ENCODE peak calls at places on chromosomes 6 and 20, in seven cellular contexts. A, E, U, Q, Y, O and I are unnamed samples.

GRCh38 chr6:139433647-139434419 is 59.4 kb upstream of the CITED2 start:
- DNase-seq in Y (no peak), U (peak; percentile 11), O (peak; percentile 20), Q (no peak), A (no peak), E (no peak), I (no peak)

GRCh38 chr6:127790571-127790970 is 110.3 kb downstream of the THEMIS start:
- DNase-seq in U (no peak), A (no peak), O (no peak), E (no peak), Y (no peak), Q (no peak), I (no peak)

GRCh38 chr6:68240731-68241130 is 394.4 kb upstream of the ADGRB3 start:
- DNase-seq in Q (no peak), A (no peak), E (no peak), Y (no peak), O (no peak), U (no peak), I (no peak)

GRCh38 chr6:111024661-111025060 is 42.8 kb downstream of the RPF2 start:
- DNase-seq in A (no peak), Y (no peak), Q (no peak), O (no peak), E (no peak), U (no peak), I (no peak)

GRCh38 chr6:50380409-50381105 is 330.8 kb upstream of the DEFB112 start:
- DNase-seq in Q (no peak), E (no peak), A (no peak), O (no peak), Y (peak; percentile 0), U (no peak), I (no peak)

GRCh38 chr6:156045416-156045815 is 589.8 kb upstream of the NOX3 start:
- DNase-seq in E (no peak), U (no peak), A (no peak), Y (no peak), Q (no peak), O (no peak), I (no peak)

GRCh38 chr20:14336667-14337066 is 745 bp downstream of the FLRT3 start:
- DNase-seq in Y (no peak), Q (no peak), E (peak; percentile 12), O (no peak), A (no peak), U (peak; percentile 12), I (no peak)

GRCh38 chr6:61887425-61887824 is 398.6 kb downstream of the KHDRBS2 start:
- DNase-seq in E (peak; percentile 12), U (no peak), Y (no peak), O (no peak), A (no peak), Q (no peak), I (no peak)

GRCh38 chr6:41039060-41039998 is at the start of gene UNC5CL:
- DNase-seq in U (peak; percentile 45), A (peak; percentile 27), O (no peak), Q (no peak), Y (peak; percentile 45), E (peak; percentile 88), I (peak; percentile 25)

GRCh38 chr6:436308-437041 is 44.9 kb downstream of the IRF4 start:
- DNase-seq in A (peak; percentile 40), O (no peak), Q (no peak), E (no peak), Y (peak; percentile 7), U (no peak), I (no peak)

GRCh38 chr6:32882879-32883250 is 28.9 kb downstream of the PSMB9 start:
- DNase-seq in O (no peak), E (no peak), Y (no peak), A (no peak), U (no peak), Q (no peak), I (no peak)

GRCh38 chr6:2875840-2876207 is 27.3 kb downstream of the SERPINB9 start:
- DNase-seq in Q (no peak), Y (peak; percentile 70), O (peak; percentile 37), A (no peak), E (peak; percentile 70), U (no peak), I (no peak)

GRCh38 chr6:56849876-56850275 is 105.0 kb upstream of the BEND6 start:
- DNase-seq in A (no peak), Q (no peak), Y (no peak), E (peak; percentile 65), O (no peak), U (no peak), I (no peak)

GRCh38 chr20:13936781-13937576 is 53.4 kb downstream of the SEL1L2 start:
- DNase-seq in A (no peak), O (no peak), U (no peak), Y (no peak), Q (no peak), E (no peak), I (no peak)

GRCh38 chr6:136063095-136063494 is 187.0 kb downstream of the MTFR2 start:
- DNase-seq in E (no peak), Y (no peak), U (no peak), O (no peak), A (no peak), Q (no peak), I (no peak)

GRCh38 chr6:136072691-136073090 is 177.4 kb downstream of the MTFR2 start:
- DNase-seq in Q (no peak), A (no peak), O (no peak), Y (no peak), E (no peak), U (no peak), I (no peak)

GRCh38 chr20:62196286-62196685 is 13.5 kb downstream of the MTG2 start:
- DNase-seq in Q (no peak), O (no peak), A (no peak), Y (no peak), E (no peak), U (no peak), I (no peak)

GRCh38 chr6:106059331-106059730 is 26.8 kb upstream of the PRDM1 start:
- DNase-seq in Y (no peak), O (no peak), A (no peak), E (no peak), Q (no peak), U (no peak), I (no peak)

GRCh38 chr6:39416026-39416425 is 93.5 kb upstream of the KCNK16 start:
- DNase-seq in E (no peak), U (no peak), Y (no peak), O (no peak), A (no peak), Q (no peak), I (no peak)

GRCh38 chr6:39417440-39417839 is 94.9 kb upstream of the KCNK16 start:
- DNase-seq in Q (no peak), O (no peak), U (no peak), A (no peak), E (no peak), Y (no peak), I (no peak)

GRCh38 chr6:39411465-39411864 is 89.0 kb upstream of the KCNK16 start:
- DNase-seq in Y (no peak), A (no peak), O (no peak), Q (no peak), U (no peak), E (no peak), I (no peak)

GRCh38 chr6:39416728-39417127 is 94.2 kb upstream of the KCNK16 start:
- DNase-seq in A (no peak), E (no peak), Y (no peak), Q (no peak), O (no peak), U (no peak), I (no peak)

GRCh38 chr6:39415482-39415881 is 93.0 kb upstream of the KCNK16 start:
- DNase-seq in Q (no peak), E (no peak), Y (no peak), U (no peak), O (no peak), A (no peak), I (no peak)
- TF ChIP-seq POLR2AphosphoS5 in Q (no peak), E (no peak), Y (no peak), U (no peak), O (no peak), A (no peak), I (no peak)

GRCh38 chr6:169961772-169962561 is 210.5 kb downstream of the ERMARD start:
- DNase-seq in O (no peak), U (no peak), E (peak; percentile 75), A (no peak), Y (peak; percentile 32), Q (no peak), I (no peak)
- TF ChIP-seq CTCF in O (no peak), U (peak; percentile 28), E (peak; percentile 77), A (no peak), Y (no peak), Q (no peak), I (no peak)

GRCh38 chr6:11653028-11653583 is 115.6 kb downstream of the TMEM170B start:
- DNase-seq in A (no peak), O (peak; percentile 5), U (peak; percentile 15), Y (no peak), Q (no peak), E (peak; percentile 8), I (no peak)

GRCh38 chr6:11648436-11648775 is 110.9 kb downstream of the TMEM170B start:
- DNase-seq in E (no peak), U (no peak), O (no peak), A (no peak), Y (no peak), Q (no peak), I (no peak)

GRCh38 chr6:11648889-11649288 is 111.3 kb downstream of the TMEM170B start:
- DNase-seq in Y (no peak), U (no peak), O (no peak), Q (no peak), E (no peak), A (no peak), I (no peak)

GRCh38 chr6:11650711-11651110 is 113.2 kb downstream of the TMEM170B start:
- DNase-seq in O (no peak), Q (no peak), E (peak; percentile 5), U (no peak), Y (no peak), A (no peak), I (no peak)

DNA sequence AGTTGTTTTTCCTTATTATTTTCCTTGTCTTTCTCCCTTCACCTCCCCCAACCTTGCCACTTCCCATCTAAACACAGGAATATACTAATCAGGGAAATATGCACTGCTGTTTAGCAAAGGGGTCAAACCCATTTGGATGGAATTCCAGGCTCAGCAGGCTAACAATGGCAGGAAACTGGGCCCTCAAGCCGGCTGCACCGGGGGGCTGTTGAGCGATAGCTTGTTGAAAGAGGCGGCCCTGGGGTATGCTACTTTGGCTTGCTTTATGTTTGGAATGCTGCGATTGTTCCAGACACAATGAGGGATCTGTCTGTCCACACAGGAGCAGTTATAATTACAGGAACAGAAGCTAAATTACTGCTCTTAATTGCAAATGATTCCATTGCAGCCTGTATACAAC is 112.7 kb downstream of the TMEM170B start:
- DNase-seq in A (no peak), O (no peak), U (no peak), E (peak; percentile 90), Y (no peak), Q (no peak), I (no peak)
- TF ChIP-seq REST in A (no peak), O (no peak), U (no peak), E (no peak), Y (no peak), Q (no peak), I (no peak)

DNA sequence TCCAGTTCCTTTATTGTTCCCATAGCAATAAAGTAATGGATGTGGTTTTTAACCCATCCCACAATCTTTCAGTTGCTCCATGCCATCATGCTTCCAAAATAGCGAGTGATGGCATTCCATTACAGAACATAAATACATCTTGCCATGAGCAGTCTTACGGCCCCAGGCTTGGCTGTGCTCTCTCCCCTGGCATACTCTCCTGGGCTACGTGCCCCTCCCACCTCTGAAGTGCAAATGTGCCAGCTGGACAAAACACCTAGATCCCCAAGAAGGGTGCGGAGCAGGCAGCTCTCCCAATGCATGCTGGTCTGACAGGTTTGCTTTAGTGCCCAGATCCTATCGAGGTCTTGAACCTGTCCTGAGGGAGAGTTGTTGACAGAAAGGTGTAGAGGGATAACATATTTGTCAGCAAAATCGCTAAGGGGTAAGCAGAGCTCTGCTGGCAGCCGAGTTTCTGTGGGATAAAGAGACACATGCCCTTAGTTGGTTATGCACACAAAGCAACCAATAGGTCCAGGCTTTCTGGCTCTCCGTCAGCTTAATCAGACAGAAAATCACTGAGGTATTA is 43.9 kb upstream of the PAX1 start:
- DNase-seq in A (no peak), O (no peak), Q (no peak), U (no peak), Y (no peak), E (no peak), I (no peak)
- TF ChIP-seq POLR2AphosphoS5 in A (no peak), O (no peak), Q (no peak), U (no peak), Y (no peak), E (no peak), I (no peak)